ENCODE peak calls at places on chromosome 4, in five cellular contexts. A is aorta, U is uterus, S is fibroblast of mammary gland, O is AG10803. G is an unnamed sample.

GRCh38 chr4:109662786-109663185 is 40.5 kb downstream of the CASP6 start:
- DNase-seq in A (no peak), U (no peak), S (no peak), O (no peak), G (no peak)

GRCh38 chr4:54187148-54187547 is 41.9 kb upstream of the PDGFRA start:
- DNase-seq in A (no peak), U (no peak), S (no peak), O (no peak), G (no peak)

GRCh38 chr4:13322681-13323101 is 161.4 kb downstream of the RAB28 start:
- DNase-seq in A (no peak), U (no peak), S (peak), O (peak), G (peak)

GRCh38 chr4:55127521-55127920 is 2.1 kb upstream of the KDR start:
- DNase-seq in A (no peak), U (no peak), S (no peak), O (no peak), G (no peak)

GRCh38 chr4:173508386-173509002 is 21.5 kb downstream of the HAND2 start:
- DNase-seq in A (no peak), U (peak), S (no peak), O (no peak), G (no peak)

GRCh38 chr4:127211377-127212268 is 421.1 kb upstream of the INTU start:
- DNase-seq in A (no peak), U (no peak), S (no peak), O (no peak), G (no peak)

GRCh38 chr4:3674479-3674851 is 91.7 kb upstream of the ADRA2C start:
- DNase-seq in A (peak), U (peak), S (no peak), O (no peak), G (no peak)

GRCh38 chr4:87363552-87363951 is 27.4 kb downstream of the HSD17B11 start:
- DNase-seq in A (no peak), U (no peak), S (no peak), O (no peak), G (peak)

GRCh38 chr4:10006604-10007435 is 14.5 kb downstream of the SLC2A9 start:
- DNase-seq in A (peak), U (peak), S (peak), O (peak), G (no peak)

GRCh38 chr4:52051615-52052474 is 741 bp downstream of the SPATA18 start:
- DNase-seq in A (peak), U (peak), S (peak), O (peak), G (peak)

GRCh38 chr4:35970366-35970960 is 273.9 kb downstream of the ARAP2 start:
- DNase-seq in A (no peak), U (no peak), S (no peak), O (no peak), G (no peak)

GRCh38 chr4:18322111-18322510 is 300.6 kb upstream of the LCORL start:
- DNase-seq in A (no peak), U (no peak), S (no peak), O (no peak), G (no peak)

GRCh38 chr4:2837904-2838496 is 5.6 kb upstream of the ADD1 start:
- DNase-seq in A (peak), U (peak), S (peak), O (peak), G (peak)

GRCh38 chr4:153947124-153947523 is 158.2 kb upstream of the SFRP2 start:
- DNase-seq in A (no peak), U (no peak), S (no peak), O (no peak), G (no peak)

GRCh38 chr4:83011779-83012630 is 1.4 kb upstream of the LIN54 start:
- DNase-seq in A (peak), U (peak), S (peak), O (peak), G (peak)

GRCh38 chr4:157803441-157804168 is 369.2 kb downstream of the GASK1B start:
- DNase-seq in A (no peak), U (peak), S (peak), O (no peak), G (peak)

GRCh38 chr4:139777757-139778156 is 112.1 kb downstream of the MGST2 start:
- DNase-seq in A (no peak), U (no peak), S (no peak), O (no peak), G (no peak)

GRCh38 chr4:77006753-77007355 is 57.3 kb downstream of the SEPTIN11 start:
- DNase-seq in A (no peak), U (no peak), S (no peak), O (no peak), G (no peak)

GRCh38 chr4:52038109-52038912 is at the start of gene SGCB:
- DNase-seq in A (peak), U (peak), S (peak), O (peak), G (peak)

GRCh38 chr4:165158762-165159161 is 46.1 kb upstream of the TMEM192 start:
- DNase-seq in A (no peak), U (no peak), S (no peak), O (no peak), G (no peak)

GRCh38 chr4:139295317-139296299 is 5.7 kb upstream of the NAA15 start:
- DNase-seq in A (peak), U (peak), S (peak), O (peak), G (peak)

GRCh38 chr4:16859031-16859430 is 39.4 kb downstream of the LDB2 start:
- DNase-seq in A (no peak), U (no peak), S (no peak), O (no peak), G (no peak)

GRCh38 chr4:39319678-39320077 is 46.5 kb downstream of the RFC1 start:
- DNase-seq in A (no peak), U (no peak), S (peak), O (peak), G (peak)